ENCODE peak calls at places on chromosomes 5 and 9, in eight cellular contexts. K is G401; F is naive thymus-derived CD4-positive, alpha-beta T cell; E is AG09309; Q is neural progenitor cell; L is iPS-NIHi11; R is activated CD8-positive, alpha-beta memory T cell treated with anti-CD3 and anti-CD28 coated beads for 24 hours; J is D341Med. X is an unnamed sample.

GRCh38 chr5:157248771-157249475 is 17.0 kb upstream of the CYFIP2 start:
- DNase-seq in E (no peak), F (no peak), J (no peak), K (no peak), L (no peak), Q (no peak), R (no peak), X (no peak)

GRCh38 chr9:5799314-5799713 is 33.6 kb downstream of the ERMP1 start:
- DNase-seq in F (no peak), R (no peak), J (peak), K (peak), L (peak), E (peak), Q (peak), X (peak)

GRCh38 chr9:29644514-29644913 is 2071.2 kb upstream of the C9orf72 start:
- DNase-seq in J (no peak), R (no peak), L (no peak), K (no peak), Q (no peak), F (no peak), E (no peak), X (no peak)

GRCh38 chr5:149497357-149497756 is 53.9 kb downstream of the CSNK1A1 start:
- DNase-seq in Q (no peak), E (no peak), F (no peak), K (no peak), L (no peak), J (no peak), R (no peak), X (peak)

GRCh38 chr9:3288686-3289085 is 237.1 kb downstream of the RFX3 start:
- DNase-seq in E (peak), J (no peak), F (no peak), L (no peak), Q (no peak), R (no peak), K (no peak), X (no peak)

GRCh38 chr9:91714020-91714721 is 235.9 kb downstream of the ROR2 start:
- DNase-seq in L (peak), R (no peak), Q (peak), E (no peak), F (no peak), J (no peak), K (peak), X (no peak)

GRCh38 chr9:94929373-94929764 is 202.9 kb downstream of the AOPEP start:
- DNase-seq in L (peak), J (no peak), R (no peak), F (no peak), E (no peak), K (no peak), Q (no peak), X (no peak)

GRCh38 chr5:145510324-145510723 is 324.8 kb downstream of the PRELID2 start:
- DNase-seq in F (no peak), J (no peak), K (no peak), Q (no peak), L (no peak), E (no peak), R (no peak), X (no peak)

GRCh38 chr5:135009736-135010501 is 24.1 kb downstream of the PITX1 start:
- DNase-seq in E (no peak), K (no peak), L (peak), Q (no peak), R (peak), J (peak), F (no peak), X (no peak)

GRCh38 chr9:126093771-126094170 is 232.9 kb upstream of the MVB12B start:
- DNase-seq in K (no peak), E (no peak), R (no peak), J (no peak), L (peak), Q (peak), F (no peak), X (no peak)

GRCh38 chr9:7234144-7234543 is 476.4 kb downstream of the KDM4C start:
- DNase-seq in J (peak), R (no peak), L (peak), Q (peak), K (peak), F (no peak), E (no peak), X (no peak)

GRCh38 chr9:89811896-89812450 is 207.2 kb downstream of the GADD45G start:
- DNase-seq in J (no peak), F (peak), E (no peak), R (peak), Q (no peak), L (no peak), K (no peak), X (no peak)

GRCh38 chr5:127359502-127359901 is 68.9 kb downstream of the MEGF10 start:
- DNase-seq in R (no peak), J (no peak), F (no peak), Q (no peak), K (no peak), E (no peak), L (no peak), X (no peak)

GRCh38 chr5:157596449-157596848 is 20.9 kb upstream of the ADAM19 start:
- DNase-seq in L (no peak), K (no peak), J (no peak), E (no peak), F (peak), R (no peak), Q (no peak), X (no peak)

GRCh38 chr5:171115519-171115918 is 193.5 kb upstream of the TLX3 start:
- DNase-seq in F (no peak), R (no peak), E (no peak), K (no peak), L (no peak), J (no peak), Q (no peak), X (no peak)

GRCh38 chr5:71684309-71684708 is 34.8 kb upstream of the CARTPT start:
- DNase-seq in F (no peak), R (no peak), K (no peak), Q (no peak), L (no peak), E (no peak), J (no peak), X (no peak)

GRCh38 chr5:52007230-52007858 is 624.1 kb downstream of the ISL1 start:
- DNase-seq in K (peak), L (peak), Q (peak), F (no peak), J (peak), R (no peak), E (no peak), X (peak)

GRCh38 chr5:38515081-38515480 is 41.4 kb downstream of the LIFR start:
- DNase-seq in R (no peak), E (no peak), K (no peak), F (no peak), L (no peak), Q (no peak), J (no peak), X (no peak)

X was measured in GM04504.